ENCODE peak calls at places on chromosomes 7 and 10, in five cellular contexts. Q is GM06990, V is Calu3, B is LoVo, E is caudate nucleus. H is an unnamed sample.

GRCh38 chr10:126459032-126459831 is 71.0 kb upstream of the ADAM12 start:
- DNase-seq in Q (no peak), V (no peak), B (no peak), E (no peak), H (no peak)

GRCh38 chr7:131859162-131859821 is 302.9 kb upstream of the PODXL start:
- DNase-seq in Q (peak), V (peak), B (peak), E (peak), H (peak)

GRCh38 chr7:112665709-112666108 is 124.5 kb downstream of the TMEM168 start:
- DNase-seq in Q (no peak), V (no peak), B (no peak), E (no peak), H (no peak)

GRCh38 chr10:103038570-103038969 is 120.5 kb downstream of the CNNM2 start:
- DNase-seq in Q (no peak), V (no peak), B (no peak), E (no peak), H (no peak)

GRCh38 chr7:134752006-134752760 is 27.3 kb upstream of the CALD1 start:
- DNase-seq in Q (no peak), V (no peak), B (no peak), E (no peak), H (no peak)

GRCh38 chr7:30771859-30772429 is 727 bp downstream of the MINDY4 start:
- DNase-seq in Q (peak), V (no peak), B (peak), E (no peak), H (no peak)

GRCh38 chr10:43749940-43750552 is 101.4 kb upstream of the ZNF32 start:
- DNase-seq in Q (no peak), V (no peak), B (no peak), E (no peak), H (no peak)

GRCh38 chr7:3464900-3465622 is 164.0 kb downstream of the SDK1 start:
- DNase-seq in Q (no peak), V (no peak), B (no peak), E (no peak), H (no peak)

GRCh38 chr7:108463613-108464012 is 7.4 kb upstream of the NRCAM start:
- DNase-seq in Q (no peak), V (no peak), B (no peak), E (no peak), H (no peak)

GRCh38 chr10:51743146-51743545 is 43.8 kb upstream of the CSTF2T start:
- DNase-seq in Q (peak), V (no peak), B (no peak), E (no peak), H (no peak)

GRCh38 chr7:79877874-79878465 is 256.7 kb upstream of the GNAI1 start:
- DNase-seq in Q (no peak), V (no peak), B (no peak), E (no peak), H (no peak)

GRCh38 chr10:103525901-103526300 is 32.4 kb downstream of the NEURL1 start:
- DNase-seq in Q (no peak), V (no peak), B (no peak), E (no peak), H (no peak)

GRCh38 chr7:151087247-151088018 is 1.2 kb downstream of the AGAP3 start:
- DNase-seq in Q (peak), V (peak), B (peak), E (peak), H (peak)

GRCh38 chr7:43823941-43824340 is 45.4 kb downstream of the MRPS24 start:
- DNase-seq in Q (no peak), V (no peak), B (peak), E (no peak), H (no peak)

GRCh38 chr7:157429001-157429679 is 92.3 kb downstream of the DNAJB6 start:
- DNase-seq in Q (no peak), V (no peak), B (no peak), E (no peak), H (no peak)

GRCh38 chr10:103870503-103870902 is 15.1 kb upstream of the SH3PXD2A start:
- DNase-seq in Q (no peak), V (no peak), B (no peak), E (no peak), H (no peak)

GRCh38 chr7:70614237-70614984 is 517.5 kb upstream of the GALNT17 start:
- DNase-seq in Q (peak), V (no peak), B (no peak), E (peak), H (peak)

GRCh38 chr10:58044072-58044471 is 223.6 kb downstream of the IPMK start:
- DNase-seq in Q (no peak), V (no peak), B (no peak), E (no peak), H (no peak)

GRCh38 chr10:33211123-33211878 is 123.2 kb downstream of the NRP1 start:
- DNase-seq in Q (no peak), V (no peak), B (no peak), E (no peak), H (no peak)

GRCh38 chr10:71604324-71605018 is 115.1 kb downstream of the C10orf105 start:
- DNase-seq in Q (no peak), V (peak), B (no peak), E (no peak), H (peak)

GRCh38 chr7:154931906-154932305 is 71.0 kb downstream of the PAXIP1 start:
- DNase-seq in Q (no peak), V (no peak), B (no peak), E (no peak), H (no peak)

GRCh38 chr7:105304040-105304895 is 84.5 kb downstream of the SRPK2 start:
- DNase-seq in Q (peak), V (peak), B (peak), E (peak), H (no peak)

GRCh38 chr7:74083928-74084721 is 521 bp downstream of the LIMK1 start:
- DNase-seq in Q (peak), V (peak), B (peak), E (no peak), H (no peak)

GRCh38 chr10:59864141-59864962 is 42.0 kb downstream of the CCDC6 start:
- DNase-seq in Q (no peak), V (no peak), B (no peak), E (no peak), H (no peak)

GRCh38 chr10:89367529-89367928 is 10.3 kb upstream of the IFIT1B start:
- DNase-seq in Q (peak), V (no peak), B (no peak), E (no peak), H (no peak)

GRCh38 chr10:84264611-84265141 is 19.8 kb downstream of the RGR start:
- DNase-seq in Q (peak), V (peak), B (peak), E (peak), H (peak)

GRCh38 chr7:136303162-136303561 is 326.0 kb upstream of the MTPN start:
- DNase-seq in Q (no peak), V (no peak), B (no peak), E (no peak), H (no peak)

GRCh38 chr7:16347461-16348192 is 73.7 kb downstream of the CRPPA start:
- DNase-seq in Q (no peak), V (no peak), B (peak), E (no peak), H (no peak)

GRCh38 chr10:46024948-46025347 is 5.5 kb downstream of the NCOA4 start:
- DNase-seq in Q (no peak), V (no peak), B (no peak), E (no peak), H (no peak)

GRCh38 chr7:90613088-90613498 is 17.0 kb downstream of the CDK14 start:
- DNase-seq in Q (peak), V (no peak), B (no peak), E (no peak), H (no peak)

GRCh38 chr10:62045765-62046521 is 144.4 kb downstream of the ARID5B start:
- DNase-seq in Q (peak), V (no peak), B (peak), E (no peak), H (no peak)

GRCh38 chr10:72273410-72274212 is at the start of gene DDIT4:
- DNase-seq in Q (peak), V (peak), B (peak), E (peak), H (peak)

GRCh38 chr10:27759483-27760281 is 14.1 kb upstream of the MKX start:
- DNase-seq in Q (no peak), V (no peak), B (no peak), E (no peak), H (no peak)

GRCh38 chr7:141481971-141482370 is 69.2 kb upstream of the AGK start:
- DNase-seq in Q (no peak), V (no peak), B (no peak), E (no peak), H (no peak)

GRCh38 chr7:132255084-132255483 is 321.2 kb downstream of the PLXNA4 start:
- DNase-seq in Q (no peak), V (no peak), B (no peak), E (no peak), H (no peak)

GRCh38 chr10:5948208-5948585 is 29.1 kb downstream of the IL15RA start:
- DNase-seq in Q (no peak), V (no peak), B (no peak), E (no peak), H (no peak)